ENCODE peak calls at places on chromosomes 4 and X, in eight cellular contexts. H is HCT116, V is A549, A is WTC11, D is GM12878, X is K562, N is NB4, I is HepG2. S is an unnamed sample.
A peak's percentile ranks its signal among the peaks of the same experiment; 100 is the strongest.

GRCh38 chr4:114208747-114209146 is 229.3 kb upstream of the ARSJ start:
- DNase-seq in D (no peak), A (no peak), V (no peak), H (no peak), X (no peak), N (no peak), I (no peak), S (no peak)

GRCh38 chr4:14853186-14853946 is 148.9 kb upstream of the CPEB2 start:
- DNase-seq in N (no peak), A (no peak), I (no peak), V (no peak), X (no peak), D (no peak), H (no peak), S (no peak)

GRCh38 chr4:11436084-11436483 is 7.4 kb upstream of the HS3ST1 start:
- DNase-seq in V (no peak), D (no peak), N (no peak), A (no peak), I (no peak), X (no peak), H (no peak), S (no peak)

GRCh38 chrX:51860679-51861078 is 32.7 kb upstream of the MAGED1 start:
- DNase-seq in N (peak; percentile 30), V (no peak), A (peak; percentile 13), I (peak; percentile 14), D (no peak), H (peak; percentile 18), X (peak; percentile 28), S (peak; percentile 22)

GRCh38 chr4:74543983-74544382 is 99.0 kb downstream of the AREG start:
- DNase-seq in X (no peak), H (no peak), I (no peak), V (no peak), A (no peak), N (no peak), D (no peak), S (no peak)

GRCh38 chr4:657338-658030 is 16.6 kb downstream of the ATP5ME start:
- DNase-seq in N (no peak), I (no peak), H (no peak), V (no peak), A (no peak), D (no peak), X (no peak), S (no peak)

GRCh38 chr4:52103314-52103713 is 52.2 kb downstream of the SPATA18 start:
- DNase-seq in H (no peak), N (no peak), V (no peak), X (no peak), D (no peak), A (no peak), I (no peak), S (peak; percentile 7)

GRCh38 chrX:45847966-45848365 is 647.3 kb upstream of the DIPK2B start:
- DNase-seq in V (no peak), A (no peak), D (no peak), N (no peak), I (no peak), X (no peak), H (no peak), S (no peak)

GRCh38 chrX:150146271-150146888 is 208.1 kb upstream of the EOLA2 start:
- DNase-seq in N (no peak), X (no peak), H (no peak), V (no peak), I (no peak), A (peak; percentile 34), D (no peak), S (no peak)

GRCh38 chr4:55866290-55866907 is 13.0 kb downstream of the EXOC1 start:
- DNase-seq in V (no peak), A (no peak), D (peak; percentile 15), H (peak; percentile 82), N (peak; percentile 89), I (no peak), X (peak; percentile 77), S (peak; percentile 88)

GRCh38 chr4:27066591-27066990 is 205.9 kb downstream of the STIM2 start:
- DNase-seq in A (no peak), V (no peak), X (no peak), D (no peak), I (no peak), H (no peak), N (peak; percentile 74), S (no peak)

GRCh38 chr4:150126880-150127236 is 48.6 kb downstream of the DCLK2 start:
- DNase-seq in H (no peak), V (no peak), D (peak; percentile 9), I (no peak), X (no peak), N (no peak), A (no peak), S (peak; percentile 37)

GRCh38 chr4:72430050-72430449 is 139.0 kb downstream of the ADAMTS3 start:
- DNase-seq in V (no peak), I (no peak), A (no peak), D (no peak), N (no peak), H (no peak), X (no peak), S (no peak)

GRCh38 chr4:14749910-14750309 is 252.4 kb upstream of the CPEB2 start:
- DNase-seq in V (no peak), A (peak; percentile 16), D (no peak), X (peak; percentile 8), N (peak; percentile 31), I (no peak), H (no peak), S (no peak)

GRCh38 chr4:159248383-159249178 is 145.7 kb downstream of the RAPGEF2 start:
- DNase-seq in H (no peak), N (no peak), A (no peak), D (no peak), V (no peak), I (peak; percentile 47), X (no peak), S (peak; percentile 53)

GRCh38 chr4:123479944-123480343 is 83.3 kb downstream of the SPRY1 start:
- DNase-seq in D (no peak), X (peak; percentile 8), I (peak; percentile 95), V (no peak), A (no peak), H (no peak), N (peak; percentile 67), S (no peak)

GRCh38 chr4:85725727-85726170 is 250.8 kb downstream of the ARHGAP24 start:
- DNase-seq in X (peak; percentile 67), D (peak; percentile 60), I (no peak), A (no peak), H (no peak), N (peak; percentile 81), V (no peak), S (peak; percentile 30)

GRCh38 chr4:185145572-185145971 is 2.5 kb downstream of the SLC25A4 start:
- DNase-seq in D (no peak), H (no peak), N (no peak), A (no peak), I (no peak), V (no peak), X (no peak), S (no peak)

GRCh38 chr4:24473309-24473721 is 111.0 kb downstream of the DHX15 start:
- DNase-seq in H (no peak), I (no peak), D (no peak), X (peak; percentile 20), V (no peak), N (peak; percentile 51), A (no peak), S (no peak)
- TF ChIP-seq MAX in H (no peak), I (no peak), D (no peak), X (no peak), V (no peak), N (no peak), A (no peak), S (no peak)

GRCh38 chrX:15814811-15815210 is 24.5 kb downstream of the ZRSR2 start:
- DNase-seq in N (no peak), I (no peak), D (no peak), X (no peak), A (no peak), H (no peak), V (no peak), S (no peak)

GRCh38 chrX:15816886-15817285 is 26.6 kb downstream of the ZRSR2 start:
- DNase-seq in N (peak; percentile 82), A (no peak), X (no peak), I (no peak), V (no peak), D (peak; percentile 9), H (no peak), S (no peak)

GRCh38 chrX:15816453-15816838 is 26.2 kb downstream of the ZRSR2 start:
- DNase-seq in V (no peak), N (no peak), A (no peak), X (no peak), I (no peak), D (no peak), H (no peak), S (no peak)

GRCh38 chrX:15812212-15812938 is 22.1 kb downstream of the ZRSR2 start:
- DNase-seq in H (no peak), A (no peak), N (no peak), X (no peak), D (no peak), V (no peak), I (no peak), S (no peak)

DNA sequence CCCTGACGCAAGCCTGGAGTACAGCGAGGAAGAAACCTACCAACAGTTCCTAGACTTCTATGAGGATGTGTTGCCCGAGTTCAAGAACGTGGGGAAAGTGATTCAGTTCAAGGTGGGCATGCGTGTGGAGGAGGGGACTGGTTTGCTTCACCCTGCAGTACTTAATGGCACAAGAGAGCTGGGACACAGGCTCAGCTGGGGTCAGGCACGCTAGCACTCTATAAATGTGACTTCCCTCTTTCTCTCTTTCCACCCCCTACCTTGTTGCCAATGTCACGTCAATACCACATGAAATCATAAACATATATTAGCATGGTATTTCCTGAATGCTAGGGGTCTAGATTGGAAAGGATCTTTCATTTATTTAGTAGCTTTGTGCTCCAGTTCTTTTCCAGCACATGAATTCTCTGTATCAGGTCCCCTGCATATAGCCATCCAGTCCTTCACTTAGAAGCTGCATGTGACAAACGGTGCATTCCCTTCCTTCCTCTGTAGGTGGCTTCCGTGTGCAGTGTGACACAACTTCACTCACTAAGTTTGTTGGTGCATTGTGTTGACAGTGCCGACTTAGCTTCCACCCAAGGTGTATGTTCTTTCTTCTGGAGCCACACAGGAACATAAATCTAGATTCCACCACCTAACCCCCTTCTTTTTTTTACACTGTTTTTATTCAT is 25.6 kb downstream of the ZRSR2 start:
- DNase-seq in A (peak; percentile 16), V (peak; percentile 19), N (peak; percentile 72), I (peak; percentile 5), D (peak; percentile 8), X (peak; percentile 30), H (peak; percentile 3), S (peak; percentile 2)
- TF ChIP-seq MAX in A (no peak), V (no peak), N (peak; percentile 67), I (no peak), D (no peak), X (no peak), H (no peak), S (no peak)

GRCh38 chr4:17447056-17447455 is 64.8 kb downstream of the QDPR start:
- DNase-seq in I (no peak), V (no peak), N (no peak), A (no peak), X (no peak), D (no peak), H (no peak), S (no peak)
- TF ChIP-seq MAX in I (no peak), V (no peak), N (no peak), A (no peak), X (no peak), D (no peak), H (no peak), S (no peak)

DNA sequence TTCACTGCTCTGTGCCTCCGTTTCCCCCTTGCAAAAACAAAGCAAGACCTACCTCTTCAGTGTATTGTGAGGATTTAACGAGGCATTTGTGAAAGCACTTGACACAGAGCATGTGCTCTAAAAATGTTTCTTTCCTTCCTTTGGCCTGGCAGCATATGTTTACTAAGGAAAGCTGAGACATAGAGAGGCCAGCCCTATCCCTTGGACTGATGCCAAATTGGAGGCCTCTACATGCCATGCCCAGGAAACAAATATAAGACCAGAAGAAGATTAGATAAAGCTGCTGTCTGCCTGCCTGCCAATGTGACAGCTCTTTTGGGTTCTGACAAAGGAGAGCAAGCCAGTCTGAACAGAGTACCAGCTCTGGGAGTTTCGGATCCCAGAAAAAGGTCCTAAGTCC is 25.6 kb downstream of the OTUD6A start:
- DNase-seq in D (no peak), I (no peak), N (no peak), X (no peak), A (no peak), H (no peak), V (no peak), S (peak; percentile 75)
- TF ChIP-seq MAX in D (no peak), I (no peak), N (no peak), X (no peak), A (no peak), H (no peak), V (no peak), S (no peak)